ENCODE peak calls at places on chromosomes 2 and 18, in nine cellular contexts. Q, E, L, I, X, Y, M, S and V are unnamed samples.

GRCh38 chr2:69099541-69099940 is 86.6 kb downstream of the ANTXR1 start:
- DNase-seq in I (no peak), X (no peak), M (no peak), E (no peak), S (peak; percentile 44), Y (no peak), Q (no peak), L (no peak), V (peak; percentile 49)

GRCh38 chr18:9478545-9478944 is 3.2 kb downstream of the RALBP1 start:
- DNase-seq in X (no peak), E (no peak), Q (no peak), I (no peak), Y (peak; percentile 80), L (no peak), M (no peak), S (no peak), V (no peak)

GRCh38 chr18:11494093-11494492 is 115.3 kb upstream of the SLC35G4 start:
- DNase-seq in X (no peak), S (peak; percentile 32), Y (no peak), Q (no peak), E (no peak), L (no peak), I (no peak), M (no peak), V (peak; percentile 74)

GRCh38 chr2:158187908-158188307 is 86.2 kb downstream of the UPP2 start:
- DNase-seq in E (no peak), I (no peak), M (no peak), Q (no peak), Y (no peak), X (no peak), S (no peak), L (no peak), V (no peak)

GRCh38 chr2:190529486-190530104 is 4.9 kb downstream of the NEMP2 start:
- DNase-seq in Q (no peak), X (no peak), S (no peak), L (no peak), E (no peak), I (no peak), Y (no peak), M (no peak), V (no peak)

GRCh38 chr2:145352499-145352898 is 832.6 kb upstream of the ZEB2 start:
- DNase-seq in E (no peak), M (no peak), Q (no peak), Y (no peak), I (no peak), X (no peak), L (no peak), S (no peak), V (no peak)

GRCh38 chr2:26763019-26763418 is 1.1 kb upstream of the SLC35F6 start:
- DNase-seq in I (no peak), X (no peak), Q (no peak), E (no peak), Y (no peak), L (no peak), S (no peak), M (no peak), V (no peak)

GRCh38 chr2:108920686-108921085 is 68.3 kb downstream of the EDAR start:
- DNase-seq in I (no peak), S (no peak), Q (no peak), Y (no peak), M (no peak), E (no peak), X (no peak), L (no peak), V (no peak)

GRCh38 chr2:205776139-205776538 is 93.8 kb downstream of the NRP2 start:
- DNase-seq in M (peak; percentile 62), E (peak; percentile 57), S (peak; percentile 65), I (no peak), L (no peak), Y (peak; percentile 84), Q (peak; percentile 83), X (peak; percentile 53), V (peak; percentile 32)

GRCh38 chr18:45556217-45556616 is 59.1 kb upstream of the SLC14A2 start:
- DNase-seq in L (no peak), M (no peak), Y (no peak), E (no peak), I (no peak), Q (no peak), S (no peak), X (no peak), V (no peak)

GRCh38 chr2:105544591-105545377 is 145.9 kb upstream of the FHL2 start:
- DNase-seq in I (no peak), Y (no peak), M (no peak), E (no peak), Q (no peak), L (no peak), X (no peak), S (no peak), V (no peak)

GRCh38 chr2:30147196-30147714 is 448 bp downstream of the YPEL5 start:
- DNase-seq in X (no peak), L (no peak), Q (peak; percentile 47), E (peak; percentile 34), Y (peak; percentile 86), I (no peak), M (peak; percentile 12), S (peak; percentile 42), V (peak; percentile 7)

GRCh38 chr2:15668611-15669305 is 77.1 kb downstream of the DDX1 start:
- DNase-seq in L (no peak), S (no peak), M (no peak), X (no peak), I (no peak), Y (no peak), E (no peak), Q (no peak), V (peak; percentile 61)

GRCh38 chr18:79406708-79407107 is 11.0 kb downstream of the NFATC1 start:
- DNase-seq in S (no peak), Y (peak; percentile 79), I (no peak), L (no peak), X (no peak), M (no peak), Q (no peak), E (no peak), V (no peak)

GRCh38 chr18:13276530-13277520 is 58.3 kb downstream of the LDLRAD4 start:
- DNase-seq in S (no peak), M (no peak), L (no peak), X (peak; percentile 43), Y (peak; percentile 77), I (no peak), Q (no peak), E (no peak), V (no peak)

GRCh38 chr2:23509593-23510295 is 124.8 kb downstream of the KLHL29 start:
- DNase-seq in Y (peak; percentile 52), I (no peak), Q (no peak), E (no peak), M (no peak), L (no peak), X (no peak), S (no peak), V (no peak)

GRCh38 chr2:62270728-62271127 is 74.8 kb downstream of the B3GNT2 start:
- DNase-seq in Q (no peak), E (no peak), S (no peak), M (no peak), Y (no peak), X (no peak), I (peak; percentile 6), L (no peak), V (no peak)

GRCh38 chr18:14921547-14921946 is 173.6 kb downstream of the ANKRD30B start:
- DNase-seq in I (no peak), M (no peak), X (no peak), Y (no peak), S (no peak), E (no peak), L (no peak), Q (no peak), V (no peak)

GRCh38 chr2:96164459-96165184 is 19.4 kb upstream of the DUSP2 start:
- DNase-seq in X (peak; percentile 91), Q (no peak), M (no peak), S (no peak), Y (peak; percentile 94), E (peak; percentile 87), L (no peak), I (no peak), V (no peak)

GRCh38 chr2:38583524-38583923 is 19.2 kb downstream of the HNRNPLL start:
- DNase-seq in L (no peak), I (no peak), S (no peak), E (no peak), Q (no peak), X (no peak), M (no peak), Y (no peak), V (no peak)

GRCh38 chr2:226985227-226985946 is 149.5 kb downstream of the RHBDD1 start:
- DNase-seq in L (peak; percentile 71), E (no peak), M (peak; percentile 41), X (no peak), Y (no peak), Q (peak; percentile 39), I (peak; percentile 57), S (peak; percentile 78), V (peak; percentile 86)